ENCODE peak calls at places on chromosomes 13 and 19, in six cellular contexts. G is cardiac fibroblast, R is upper lobe of right lung, H is RWPE1, C is IMR-90, A is body of pancreas. W is an unnamed sample.

GRCh38 chr13:50365683-50366391 is 350.6 kb downstream of the KCNRG start:
- DNase-seq in G (no peak), R (no peak), H (peak; percentile 55), C (no peak), A (peak; percentile 57), W (no peak)

GRCh38 chr13:22693691-22694090 is 487.1 kb upstream of the SGCG start:
- DNase-seq in C (no peak), A (no peak), R (no peak), H (no peak), G (no peak), W (no peak)

GRCh38 chr19:9070066-9070465 is 16.8 kb upstream of the OR1M1 start:
- DNase-seq in G (no peak), C (no peak), H (no peak), A (no peak), R (no peak), W (no peak)

GRCh38 chr13:48223016-48223385 is 10.0 kb upstream of the ITM2B start:
- DNase-seq in A (no peak), R (no peak), G (no peak), C (no peak), H (no peak), W (no peak)

GRCh38 chr19:33535176-33535575 is 13.6 kb upstream of the PEPD start:
- DNase-seq in H (no peak), C (peak; percentile 34), A (no peak), R (no peak), G (peak; percentile 28), W (peak; percentile 5)

GRCh38 chr19:43425567-43426392 is 11.1 kb downstream of the TEX101 start:
- DNase-seq in R (no peak), C (peak; percentile 18), G (peak; percentile 40), A (peak; percentile 62), H (no peak), W (peak; percentile 29)

GRCh38 chr19:9934132-9934950 is 2.0 kb downstream of the OLFM2 start:
- DNase-seq in A (peak; percentile 68), H (peak; percentile 85), R (peak; percentile 82), G (peak; percentile 82), C (peak; percentile 69), W (peak; percentile 55)

GRCh38 chr13:44853641-44854040 is 135.6 kb downstream of the NUFIP1 start:
- DNase-seq in H (peak; percentile 18), G (no peak), R (no peak), A (peak; percentile 91), C (no peak), W (peak; percentile 43)

GRCh38 chr19:52007436-52007804 is 591 bp downstream of the ZNF615 start:
- DNase-seq in G (peak; percentile 12), H (peak; percentile 12), A (peak; percentile 21), R (no peak), C (no peak), W (peak; percentile 5)

GRCh38 chr19:53782698-53783097 is 41.4 kb downstream of the NLRP12 start:
- DNase-seq in H (no peak), A (no peak), G (no peak), R (no peak), C (no peak), W (no peak)

GRCh38 chr19:46514589-46515289 is 19.1 kb upstream of the PNMA8B start:
- DNase-seq in R (no peak), C (no peak), A (no peak), H (no peak), G (no peak), W (no peak)

GRCh38 chr19:33862991-33863390 is 66.3 kb downstream of the KCTD15 start:
- DNase-seq in A (no peak), H (no peak), R (no peak), C (no peak), G (no peak), W (no peak)

GRCh38 chr19:48868196-48868886 is at the start of gene PLEKHA4:
- DNase-seq in R (peak; percentile 82), H (no peak), G (peak; percentile 50), C (peak; percentile 49), A (peak; percentile 38), W (peak; percentile 51)

GRCh38 chr13:77139311-77139710 is 112.4 kb upstream of the FBXL3 start:
- DNase-seq in G (peak; percentile 4), A (no peak), R (no peak), C (peak; percentile 55), H (no peak), W (no peak)

GRCh38 chr13:20609145-20609544 is 42.2 kb downstream of the IFT88 start:
- DNase-seq in R (no peak), G (peak; percentile 95), C (peak; percentile 94), A (no peak), H (no peak), W (peak; percentile 59)

GRCh38 chr19:18507021-18507726 is 14.7 kb downstream of the ELL start:
- DNase-seq in C (no peak), R (no peak), A (no peak), H (no peak), G (no peak), W (no peak)

DNA sequence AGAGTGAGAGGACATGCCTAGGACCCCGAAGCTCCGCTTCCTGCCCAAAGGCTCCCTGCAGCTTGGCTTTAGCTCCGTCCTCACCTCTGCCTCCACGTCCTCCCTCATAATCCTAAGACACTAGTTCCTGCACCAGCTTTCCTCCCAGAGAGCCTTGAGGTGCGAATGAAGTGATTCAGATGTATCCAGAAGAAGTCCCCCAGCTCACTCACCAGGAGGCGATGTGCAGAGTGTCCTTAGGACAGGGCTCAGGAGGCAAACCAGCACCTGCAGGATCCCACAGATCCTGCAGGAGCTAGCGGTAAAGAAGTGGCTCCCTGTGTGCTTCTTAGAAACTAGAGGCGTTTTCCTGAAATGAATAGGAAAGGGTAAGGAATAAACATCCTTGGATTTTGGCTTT is 109.7 kb downstream of the HSPH1 start:
- DNase-seq in R (no peak), G (no peak), C (peak; percentile 8), H (no peak), A (no peak), W (no peak)
- TF ChIP-seq CTCF in R (no peak), G (peak; percentile 2), C (no peak), H (no peak), A (no peak), W (peak; percentile 4)

GRCh38 chr13:112800057-112800456 is 110.2 kb downstream of the ATP11A start:
- DNase-seq in A (no peak), R (no peak), H (no peak), G (no peak), C (no peak), W (no peak)
- TF ChIP-seq CTCF in A (no peak), R (no peak), H (no peak), G (no peak), C (no peak), W (no peak)

GRCh38 chr19:16115309-16116039 is 3.8 kb downstream of the RAB8A start:
- DNase-seq in H (no peak), R (no peak), G (no peak), C (no peak), A (no peak), W (no peak)

GRCh38 chr19:16121141-16121540 is 9.5 kb downstream of the RAB8A start:
- DNase-seq in R (no peak), C (no peak), G (no peak), H (no peak), A (no peak), W (no peak)

GRCh38 chr19:16118489-16119033 is 6.9 kb downstream of the RAB8A start:
- DNase-seq in R (peak; percentile 72), A (no peak), C (no peak), G (no peak), H (no peak), W (no peak)

GRCh38 chr19:16116067-16116466 is 4.4 kb downstream of the RAB8A start:
- DNase-seq in C (no peak), A (no peak), G (no peak), R (no peak), H (no peak), W (no peak)

DNA sequence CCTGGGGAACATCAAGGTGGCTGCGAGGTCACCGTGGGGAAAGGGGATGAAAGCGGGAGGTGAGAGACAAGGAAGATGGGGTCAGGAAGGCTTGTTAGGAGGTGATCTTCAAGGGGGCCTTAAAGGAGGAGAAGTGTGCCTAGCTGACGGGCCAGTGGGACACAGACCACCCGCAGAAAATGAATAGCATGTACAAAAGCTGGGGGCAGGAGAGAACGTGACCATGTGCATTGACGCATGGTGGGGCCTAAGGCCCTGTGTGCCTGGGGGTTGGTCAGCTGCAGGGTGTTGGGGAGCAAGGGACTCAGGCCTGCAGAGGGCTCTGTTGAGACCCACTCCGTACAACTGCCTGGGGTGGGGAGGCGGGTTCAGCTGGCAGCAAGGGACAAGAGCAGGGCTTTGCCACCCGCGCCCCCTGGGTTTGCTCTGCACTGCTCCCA is 5.9 kb downstream of the RAB8A start:
- DNase-seq in R (no peak), C (no peak), G (no peak), H (no peak), A (no peak), W (no peak)
- TF ChIP-seq CTCF in R (no peak), C (peak; percentile 10), G (no peak), H (no peak), A (no peak), W (no peak)

GRCh38 chr13:33108620-33109019 is 92.4 kb downstream of the KL start:
- DNase-seq in H (no peak), C (peak; percentile 71), R (no peak), A (no peak), G (peak; percentile 44), W (peak; percentile 90)

GRCh38 chr13:33109319-33109718 is 93.1 kb downstream of the KL start:
- DNase-seq in R (no peak), A (no peak), G (peak; percentile 48), C (no peak), H (no peak), W (peak; percentile 74)

GRCh38 chr13:33110713-33111413 is 94.6 kb downstream of the KL start:
- DNase-seq in C (peak; percentile 56), H (no peak), R (no peak), A (no peak), G (peak; percentile 57), W (peak; percentile 87)

GRCh38 chr13:33110386-33110712 is 94.1 kb downstream of the KL start:
- DNase-seq in G (no peak), R (no peak), H (no peak), C (no peak), A (no peak), W (peak; percentile 21)

GRCh38 chr13:33109801-33110200 is 93.6 kb downstream of the KL start:
- DNase-seq in R (no peak), A (no peak), G (no peak), H (no peak), C (no peak), W (no peak)
- TF ChIP-seq CTCF in R (no peak), A (no peak), G (peak; percentile 40), H (no peak), C (peak; percentile 25), W (peak; percentile 39)

GRCh38 chr13:101785858-101786257 is 333.4 kb downstream of the ITGBL1 start:
- DNase-seq in H (peak; percentile 13), C (peak; percentile 3), G (peak; percentile 27), R (no peak), A (peak; percentile 13), W (peak; percentile 6)
- TF ChIP-seq CTCF in H (peak; percentile 14), C (peak; percentile 22), G (no peak), R (no peak), A (no peak), W (peak; percentile 15)